ENCODE peak calls at places on chromosomes 1 and 21, in four cellular contexts. L is ovary, N is endodermal cell, H is GM06990. X is an unnamed sample.

GRCh38 chr1:173267453-173267945 is 60.4 kb upstream of the TNFSF4 start:
- DNase-seq in L (no peak), N (no peak), H (peak; percentile 24), X (no peak)

GRCh38 chr1:110207831-110208230 is 2.3 kb upstream of the KCNC4 start:
- DNase-seq in L (peak; percentile 80), N (peak; percentile 95), H (no peak), X (no peak)

GRCh38 chr1:85361106-85361505 is 84.7 kb upstream of the BCL10 start:
- DNase-seq in L (no peak), N (no peak), H (no peak), X (no peak)

GRCh38 chr1:92408825-92409224 is 77.9 kb downstream of the GFI1 start:
- DNase-seq in L (no peak), N (no peak), H (no peak), X (no peak)

GRCh38 chr1:60936052-60936619 is 146.2 kb upstream of the NFIA start:
- DNase-seq in L (no peak), N (no peak), H (no peak), X (no peak)

GRCh38 chr1:235826102-235826854 is 40.4 kb downstream of the LYST start:
- DNase-seq in L (no peak), N (no peak), H (no peak), X (no peak)

GRCh38 chr1:20355828-20356735 is 65.4 kb downstream of the VWA5B1 start:
- DNase-seq in L (no peak), N (no peak), H (no peak), X (no peak)

GRCh38 chr1:26697978-26698849 is 2.4 kb downstream of the ARID1A start:
- DNase-seq in L (peak; percentile 50), N (peak; percentile 72), H (peak; percentile 67), X (no peak)

GRCh38 chr1:47686731-47687617 is 249.1 kb downstream of the FOXD2 start:
- DNase-seq in L (no peak), N (peak; percentile 74), H (no peak), X (peak; percentile 24)

GRCh38 chr1:117179471-117179870 is 31.3 kb downstream of the VTCN1 start:
- DNase-seq in L (no peak), N (no peak), H (no peak), X (no peak)

GRCh38 chr1:66182551-66183178 is 351.3 kb upstream of the SGIP1 start:
- DNase-seq in L (no peak), N (no peak), H (no peak), X (no peak)

GRCh38 chr21:23949493-23949892 is 1657.8 kb downstream of the MRPL39 start:
- DNase-seq in L (no peak), N (no peak), H (no peak), X (no peak)

GRCh38 chr1:47782414-47783165 is 214.6 kb downstream of the TRABD2B start:
- DNase-seq in L (no peak), N (no peak), H (no peak), X (no peak)

GRCh38 chr1:213070399-213070798 is 19.4 kb downstream of the RPS6KC1 start:
- DNase-seq in L (no peak), N (no peak), H (peak; percentile 51), X (no peak)
- TF ChIP-seq CTCF in L (no peak), N (peak; percentile 23), H (peak; percentile 19), X (peak; percentile 37)

DNA sequence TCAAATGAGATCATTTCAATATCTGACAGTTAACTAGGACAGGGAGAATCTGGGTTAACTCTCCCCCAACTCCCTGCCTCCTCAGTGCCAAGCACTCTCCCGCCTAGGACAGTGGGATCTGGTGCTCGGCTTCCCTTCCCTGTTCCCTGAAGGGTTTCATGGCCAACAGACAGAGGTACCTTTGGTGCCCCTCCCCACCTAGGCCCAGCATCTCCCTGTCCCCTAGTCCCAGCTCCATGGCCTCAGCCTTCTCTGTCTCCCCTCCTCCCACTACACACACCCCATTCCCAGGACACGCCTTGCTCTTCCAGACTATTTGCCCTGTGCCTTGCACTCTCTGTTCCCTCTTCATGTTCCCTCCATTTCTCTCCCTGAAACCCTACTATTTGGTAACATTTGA is 77.1 kb downstream of the CD247 start:
- DNase-seq in L (no peak), N (peak; percentile 31), H (no peak), X (no peak)
- H3K27me3 ChIP-seq in L (no peaks in the 10 kb centered on the region), N (peaks cover 35% of the 10 kb centered on the region), H (no peaks in the 10 kb centered on the region), X (no peaks in the 10 kb centered on the region)

DNA sequence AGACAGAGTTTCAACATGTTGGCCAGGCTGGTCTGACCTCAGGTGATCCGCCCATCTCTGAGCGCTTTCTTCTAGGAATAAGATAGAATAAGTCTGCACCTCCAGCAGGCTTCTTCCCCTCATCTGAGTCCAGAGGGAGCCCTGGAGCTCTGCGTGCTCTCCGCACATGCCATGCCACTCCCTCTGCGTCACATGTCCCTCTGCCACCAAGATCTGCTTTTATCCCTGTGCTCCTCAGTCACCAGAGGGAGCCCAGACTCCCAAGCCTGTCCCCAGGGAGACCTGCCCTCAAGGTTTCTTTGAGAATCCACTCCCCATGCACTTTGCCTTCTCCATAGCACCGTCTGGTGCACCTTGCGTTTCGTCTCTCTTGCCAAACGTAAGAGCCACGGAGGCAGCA is 213.0 kb downstream of the CAMTA1 start:
- DNase-seq in L (no peak), N (peak; percentile 88), H (no peak), X (no peak)
- TF ChIP-seq CTCF in L (no peak), N (peak; percentile 72), H (no peak), X (no peak)

DNA sequence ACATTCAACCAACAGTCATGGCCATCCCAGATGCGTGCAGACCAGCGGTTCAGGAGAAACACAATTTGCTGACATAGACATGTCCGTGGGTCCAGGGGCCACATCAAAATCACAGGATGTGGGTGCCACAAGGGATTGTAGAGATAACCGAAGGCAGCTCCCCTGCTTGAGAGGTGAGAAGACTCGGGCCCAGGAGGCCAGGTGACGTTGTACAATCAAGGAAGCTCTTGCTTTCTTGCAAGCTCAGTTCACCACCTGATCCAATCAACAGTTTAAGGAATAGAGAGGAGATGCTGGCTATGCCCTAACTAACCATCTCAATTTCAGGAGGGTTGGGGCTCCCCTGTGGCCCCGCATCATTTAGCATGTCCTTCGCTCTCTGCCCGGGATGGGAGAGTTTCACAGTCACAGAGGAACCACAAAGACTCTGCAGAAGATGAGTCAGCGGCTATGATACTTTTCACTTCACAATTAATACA is 19.5 kb downstream of the UBASH3A start:
- DNase-seq in L (no peak), N (no peak), H (no peak), X (no peak)
- H3K27me3 ChIP-seq in L (no peaks in the 10 kb centered on the region), N (peaks cover 3% of the 10 kb centered on the region), H (no peaks in the 10 kb centered on the region), X (peaks cover 15% of the 10 kb centered on the region)

GRCh38 chr1:89563957-89564604 is 39.5 kb downstream of the LRRC8B start:
- DNase-seq in L (no peak), N (no peak), H (no peak), X (no peak)
- TF ChIP-seq CTCF in L (no peak), N (no peak), H (no peak), X (no peak)

DNA sequence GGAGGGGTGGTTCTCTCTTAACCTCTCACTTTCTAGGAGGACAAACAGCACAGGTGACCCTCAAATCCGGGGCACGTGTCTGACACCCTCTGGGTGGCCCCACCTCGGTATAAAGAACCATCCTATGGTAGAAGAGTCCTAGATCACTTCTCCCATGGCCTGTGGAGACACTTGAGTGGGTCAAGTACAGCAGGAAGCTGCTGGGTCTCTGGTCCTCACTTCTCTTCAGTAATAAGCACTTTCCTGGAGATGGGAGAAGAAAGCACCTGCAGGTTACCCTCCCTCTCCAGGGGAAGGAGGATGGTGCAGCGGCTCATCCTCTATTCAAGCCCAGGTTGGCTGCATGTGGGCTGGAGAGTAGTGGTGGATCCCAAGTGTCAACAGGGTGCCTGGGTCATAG is 17.0 kb downstream of the S100A7 start:
- DNase-seq in L (no peak), N (no peak), H (no peak), X (no peak)
- H3K27me3 ChIP-seq in L (no peaks in the 10 kb centered on the region), N (peaks cover 12% of the 10 kb centered on the region), H (no peaks in the 10 kb centered on the region), X (no peaks in the 10 kb centered on the region)

GRCh38 chr1:87450615-87451209 is 122.0 kb downstream of the LMO4 start:
- DNase-seq in L (no peak), N (peak; percentile 61), H (peak; percentile 32), X (no peak)
- TF ChIP-seq CTCF in L (no peak), N (peak; percentile 63), H (peak; percentile 34), X (no peak)

GRCh38 chr1:228004331-228004871 is 2.4 kb upstream of the WNT3A start:
- DNase-seq in L (no peak), N (peak; percentile 87), H (no peak), X (no peak)
- H3K27me3 ChIP-seq in L (no peaks in the 10 kb centered on the region), N (peaks cover 90% of the 10 kb centered on the region), H (peaks cover 2% of the 10 kb centered on the region), X (peaks cover 13% of the 10 kb centered on the region)

GRCh38 chr1:40130892-40131291 is 30.3 kb upstream of the RLF start:
- DNase-seq in L (no peak), N (no peak), H (no peak), X (no peak)
- TF ChIP-seq CTCF in L (no peak), N (no peak), H (no peak), X (no peak)

DNA sequence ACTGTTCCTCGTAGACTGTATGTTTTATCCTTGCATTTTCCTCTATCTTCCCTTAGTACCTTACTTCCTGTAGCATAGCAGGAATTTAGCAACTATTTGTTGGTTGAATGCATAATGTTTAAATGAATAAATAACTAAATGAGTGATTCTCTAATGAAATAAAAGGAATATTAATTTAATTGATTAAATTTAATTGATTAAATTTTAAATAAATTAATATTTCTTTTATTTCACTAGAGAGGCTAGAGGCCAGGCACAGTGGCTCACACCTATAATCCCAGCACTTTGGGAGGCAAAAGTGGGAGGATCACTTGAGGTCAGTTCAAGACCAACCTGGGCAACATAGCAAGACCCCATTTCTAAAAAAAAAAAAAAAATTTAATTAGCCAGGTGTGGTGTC is 25.8 kb downstream of the C8B start:
- DNase-seq in L (no peak), N (no peak), H (no peak), X (no peak)
- H3K27me3 ChIP-seq in L (no peaks in the 10 kb centered on the region), N (peaks cover 34% of the 10 kb centered on the region), H (no peaks in the 10 kb centered on the region), X (no peaks in the 10 kb centered on the region)